ENCODE peak calls at places on chromosomes 5 and 9, in six cellular contexts. S, M, O, F, W and H are unnamed samples.

GRCh38 chr9:126719677-126720435 is 85.0 kb upstream of the ZBTB43 start:
- DNase-seq in S (no peak), F (peak), M (peak), W (no peak), O (peak), H (peak)

GRCh38 chr9:131589124-131589711 is 43.9 kb downstream of the PRRT1B start:
- DNase-seq in S (no peak), O (no peak), W (no peak), M (no peak), F (no peak), H (no peak)

GRCh38 chr5:169610606-169611005 is 26.5 kb upstream of the DOCK2 start:
- DNase-seq in F (no peak), W (no peak), S (no peak), O (no peak), M (no peak), H (no peak)

GRCh38 chr5:153159611-153160010 is 330.9 kb upstream of the GRIA1 start:
- DNase-seq in F (peak), W (no peak), M (no peak), O (no peak), S (no peak), H (no peak)

GRCh38 chr5:53779541-53779981 is 219.1 kb downstream of the NDUFS4 start:
- DNase-seq in M (no peak), S (no peak), W (no peak), F (peak), O (no peak), H (no peak)

GRCh38 chr9:71693607-71694006 is 74.7 kb downstream of the CEMIP2 start:
- DNase-seq in S (no peak), W (no peak), F (no peak), M (no peak), O (no peak), H (no peak)

GRCh38 chr5:145160679-145161078 is 674.5 kb downstream of the PRELID2 start:
- DNase-seq in F (no peak), M (no peak), O (no peak), S (no peak), W (no peak), H (no peak)

GRCh38 chr5:162607879-162608278 is 540.3 kb downstream of the GABRG2 start:
- DNase-seq in W (no peak), O (no peak), S (no peak), F (no peak), M (no peak), H (no peak)

GRCh38 chr9:7570107-7570720 is 229.4 kb downstream of the DMAC1 start:
- DNase-seq in S (peak), W (peak), F (peak), M (peak), O (peak), H (peak)

GRCh38 chr5:138849882-138850281 is 25.3 kb downstream of the LRRTM2 start:
- DNase-seq in F (no peak), M (no peak), O (no peak), S (no peak), W (no peak), H (no peak)

GRCh38 chr5:90022711-90023053 is 386.9 kb downstream of the CETN3 start:
- DNase-seq in F (no peak), S (no peak), M (no peak), O (no peak), W (no peak), H (no peak)

GRCh38 chr9:94802795-94803194 is 76.3 kb downstream of the AOPEP start:
- DNase-seq in M (peak), O (no peak), W (no peak), S (no peak), F (peak), H (no peak)

GRCh38 chr9:16704489-16705111 is 165.9 kb downstream of the BNC2 start:
- DNase-seq in M (no peak), S (no peak), O (no peak), W (no peak), F (no peak), H (peak)

GRCh38 chr9:128438343-128439109 is 17.3 kb upstream of the ODF2 start:
- DNase-seq in M (peak), O (peak), W (peak), F (peak), S (peak), H (peak)

GRCh38 chr5:148443998-148444397 is 60.2 kb downstream of the FBXO38 start:
- DNase-seq in M (peak), F (peak), O (no peak), W (peak), S (peak), H (peak)

DNA sequence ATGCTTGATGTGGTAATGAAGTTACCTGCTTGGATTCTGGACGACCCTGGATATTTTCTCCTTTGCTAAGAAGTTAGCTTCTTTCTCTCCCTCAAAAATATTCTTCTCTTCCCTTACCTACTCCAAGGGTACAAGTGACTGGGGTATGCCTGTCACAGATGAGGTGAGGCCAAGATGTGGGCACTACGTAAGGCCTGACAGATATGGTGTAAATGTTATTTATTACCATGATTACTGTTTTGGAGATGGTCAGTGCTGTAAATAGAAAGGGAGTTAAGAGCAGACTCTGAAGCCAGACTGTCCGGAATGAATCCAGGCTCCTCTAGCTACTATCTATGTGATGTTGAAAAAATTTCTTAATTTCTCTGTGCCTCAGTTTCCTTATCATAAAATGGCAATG is 1.1 kb upstream of the KIAA1958 start:
- DNase-seq in M (no peak), F (peak), S (no peak), O (no peak), W (no peak), H (no peak)
- H3K4me3 ChIP-seq in M (peak), F (no peak), S (peak), O (peak), W (peak), H (no peak)

DNA sequence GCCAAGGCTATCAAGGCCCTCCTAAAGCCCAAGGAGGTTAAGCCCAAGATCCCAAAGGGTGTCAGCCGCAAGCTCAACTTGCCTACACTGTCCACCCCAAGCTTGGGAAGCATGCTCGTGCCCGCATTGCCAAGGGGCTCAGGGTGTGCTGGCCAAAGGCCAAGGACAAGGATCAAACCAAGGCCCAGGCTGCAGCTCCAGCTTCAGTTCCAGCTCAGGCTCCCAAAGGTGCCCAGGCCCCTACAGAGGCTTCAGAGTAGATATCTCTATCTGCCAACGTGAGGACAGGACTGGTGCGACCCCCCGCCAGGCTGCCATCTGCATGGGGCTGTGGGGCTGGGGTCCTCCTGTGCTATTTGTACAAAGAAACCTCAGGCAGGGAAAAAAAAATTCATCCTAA is 3.3 kb downstream of the HOMER1 start:
- DNase-seq in M (no peak), O (no peak), F (no peak), S (no peak), W (no peak), H (no peak)
- H3K4me3 ChIP-seq in M (no peak), O (no peak), F (no peak), S (no peak), W (no peak), H (no peak)

GRCh38 chr5:1174122-1174936 is 27.1 kb upstream of the SLC6A19 start:
- DNase-seq in S (peak), W (peak), O (no peak), M (no peak), F (peak), H (peak)
- H3K4me3 ChIP-seq in S (no peak), W (no peak), O (no peak), M (no peak), F (no peak), H (no peak)

GRCh38 chr5:141483842-141484241 is 988 bp upstream of the PCDHGC4 start:
- DNase-seq in F (no peak), S (no peak), W (no peak), O (no peak), M (no peak), H (no peak)
- H3K4me3 ChIP-seq in F (no peak), S (no peak), W (no peak), O (no peak), M (no peak), H (no peak)